ENCODE peak calls at places on chromosome 17, in ten cellular contexts. L is amniotic stem cell; G is fibroblast of the aortic adventitia; X is SW480; Y is amniotic epithelial cell; W is NCI-H69; V is fibroblast of lung; R is naive thymus-derived CD8-positive, alpha-beta T cell; A is central memory CD4-positive, alpha-beta T cell; O is BE2C. Q is an unnamed sample.
A peak's percentile ranks its signal among the peaks of the same experiment; 100 is the strongest.

GRCh38 chr17:4747847-4748246 is 8.1 kb upstream of the CXCL16 start:
- DNase-seq in L (no peak), G (no peak), X (no peak), Y (no peak), W (no peak), V (no peak), R (no peak), A (peak; percentile 41), O (no peak), Q (no peak)

GRCh38 chr17:49260011-49260921 is 29.7 kb upstream of the PHOSPHO1 start:
- DNase-seq in L (peak; percentile 61), G (peak; percentile 63), X (peak; percentile 74), Y (peak; percentile 87), W (peak; percentile 64), V (peak; percentile 82), R (peak; percentile 40), A (peak; percentile 27), O (peak; percentile 58), Q (peak; percentile 39)

GRCh38 chr17:41307647-41308046 is 1.5 kb downstream of the KRTAP16-1 start:
- DNase-seq in L (no peak), G (peak; percentile 34), X (no peak), Y (no peak), W (no peak), V (no peak), R (no peak), A (no peak), O (no peak), Q (no peak)

GRCh38 chr17:6092182-6092922 is 22.2 kb downstream of the WSCD1 start:
- DNase-seq in L (no peak), G (no peak), X (no peak), Y (no peak), W (no peak), V (no peak), R (no peak), A (no peak), O (no peak), Q (no peak)

GRCh38 chr17:28227278-28228108 is 91.5 kb upstream of the TMEM97 start:
- DNase-seq in L (no peak), G (no peak), X (peak; percentile 94), Y (peak; percentile 34), W (peak; percentile 98), V (peak; percentile 19), R (no peak), A (no peak), O (peak; percentile 21), Q (no peak)

GRCh38 chr17:14095630-14096029 is 26.3 kb downstream of the COX10 start:
- DNase-seq in L (no peak), G (no peak), X (no peak), Y (no peak), W (no peak), V (no peak), R (no peak), A (no peak), O (no peak), Q (no peak)

GRCh38 chr17:40293363-40293762 is 5.7 kb downstream of the CDC6 start:
- DNase-seq in L (no peak), G (peak; percentile 64), X (no peak), Y (peak; percentile 65), W (no peak), V (peak; percentile 45), R (no peak), A (no peak), O (no peak), Q (no peak)

GRCh38 chr17:63961355-63962207 is 11.1 kb downstream of the SCN4A start:
- DNase-seq in L (no peak), G (peak; percentile 63), X (peak; percentile 80), Y (peak; percentile 75), W (peak; percentile 92), V (peak; percentile 85), R (no peak), A (peak; percentile 17), O (peak; percentile 98), Q (peak; percentile 41)

GRCh38 chr17:77306790-77307478 is 166.2 kb downstream of the SEC14L1 start:
- DNase-seq in L (no peak), G (no peak), X (no peak), Y (no peak), W (no peak), V (no peak), R (no peak), A (no peak), O (no peak), Q (no peak)

GRCh38 chr17:83084621-83085056 is 5.2 kb downstream of the METRNL start:
- DNase-seq in L (no peak), G (no peak), X (no peak), Y (no peak), W (no peak), V (no peak), R (no peak), A (no peak), O (no peak), Q (no peak)

GRCh38 chr17:82438401-82439193 is 12.0 kb downstream of the CYBC1 start:
- DNase-seq in L (no peak), G (no peak), X (no peak), Y (no peak), W (no peak), V (no peak), R (no peak), A (no peak), O (no peak), Q (no peak)

GRCh38 chr17:42878123-42878880 is 22.3 kb upstream of the G6PC1 start:
- DNase-seq in L (no peak), G (no peak), X (no peak), Y (no peak), W (peak; percentile 83), V (no peak), R (no peak), A (no peak), O (no peak), Q (no peak)

GRCh38 chr17:40883960-40884359 is 1.1 kb downstream of the KRT20 start:
- DNase-seq in L (no peak), G (no peak), X (no peak), Y (no peak), W (no peak), V (no peak), R (no peak), A (no peak), O (no peak), Q (no peak)

GRCh38 chr17:76080207-76080933 is 1.4 kb downstream of the ZACN start:
- DNase-seq in L (no peak), G (no peak), X (no peak), Y (no peak), W (peak; percentile 38), V (no peak), R (no peak), A (no peak), O (no peak), Q (no peak)